ENCODE peak calls at places on chromosomes 13 and 19, in six cellular contexts. Z is HCEC 1CT; B is BJ; P is stimulated activated CD8-positive, alpha-beta memory T cell treated with anti-CD3 and anti-CD28 coated beads, Interleukin-12 subunit alpha, Interleukin-12 subunit beta, amount 100 ng/mL, for 4 hours; K is HS-5; I is nephron progenitor cell. N is an unnamed sample.

GRCh38 chr19:28466107-28467045 is 746.6 kb downstream of the UQCRFS1 start:
- DNase-seq in Z (no peak), B (no peak), P (peak), K (peak), I (peak), N (no peak)

GRCh38 chr13:68676513-68677115 is 1431.0 kb upstream of the ATXN8OS start:
- DNase-seq in Z (no peak), B (no peak), P (no peak), K (no peak), I (no peak), N (no peak)

GRCh38 chr19:48718711-48719231 is 754 bp downstream of the MAMSTR start:
- DNase-seq in Z (no peak), B (no peak), P (no peak), K (no peak), I (no peak), N (no peak)

GRCh38 chr19:49427855-49428546 is 2.8 kb downstream of the GFY start:
- DNase-seq in Z (no peak), B (no peak), P (no peak), K (no peak), I (peak), N (no peak)

GRCh38 chr19:34365463-34366401 is 736 bp downstream of the GPI start:
- DNase-seq in Z (peak), B (no peak), P (no peak), K (no peak), I (peak), N (no peak)

GRCh38 chr13:102561933-102562332 is 34.9 kb upstream of the TPP2 start:
- DNase-seq in Z (no peak), B (no peak), P (no peak), K (no peak), I (no peak), N (no peak)

GRCh38 chr13:28531195-28531955 is 36.4 kb upstream of the FLT1 start:
- DNase-seq in Z (peak), B (no peak), P (no peak), K (no peak), I (peak), N (no peak)

GRCh38 chr19:18304194-18304495 is 18.7 kb downstream of the LSM4 start:
- DNase-seq in Z (no peak), B (no peak), P (no peak), K (no peak), I (no peak), N (no peak)

GRCh38 chr19:16375157-16375935 is 50.7 kb downstream of the KLF2 start:
- DNase-seq in Z (no peak), B (no peak), P (no peak), K (no peak), I (no peak), N (no peak)

N was measured in activated B cell treated with CpG ODN at 0.5 μM for 24 hours.